ENCODE peak calls at places on chromosomes 2 and 18, in five cellular contexts. X, T, R, U and F are unnamed samples.

GRCh38 chr2:195613922-195614321 is 43.1 kb upstream of the SLC39A10 start:
- DNase-seq in R (peak; percentile 74), X (peak; percentile 77), T (no peak), U (peak; percentile 95), F (peak; percentile 95)

GRCh38 chr18:48300463-48300961 is 108.7 kb downstream of the ZBTB7C start:
- DNase-seq in T (no peak), U (no peak), R (peak; percentile 27), X (no peak), F (no peak)

GRCh38 chr18:6605115-6605869 is 124.2 kb upstream of the ARHGAP28 start:
- DNase-seq in T (no peak), R (no peak), U (peak; percentile 53), X (peak; percentile 76), F (no peak)

GRCh38 chr18:63088262-63088661 is 231.3 kb downstream of the BCL2 start:
- DNase-seq in R (no peak), T (no peak), U (no peak), X (no peak), F (no peak)

GRCh38 chr18:49227456-49227855 is 233.0 kb downstream of the DYM start:
- DNase-seq in U (no peak), X (no peak), R (peak; percentile 81), T (no peak), F (no peak)

GRCh38 chr2:234669611-234670010 is 172.7 kb upstream of the ARL4C start:
- DNase-seq in T (no peak), U (no peak), X (no peak), R (no peak), F (no peak)

GRCh38 chr18:62374410-62374965 is 49.4 kb downstream of the TNFRSF11A start:
- DNase-seq in X (no peak), U (no peak), T (no peak), R (no peak), F (no peak)

GRCh38 chr18:37430346-37431076 is 135.1 kb downstream of the CELF4 start:
- DNase-seq in T (no peak), R (no peak), X (no peak), U (no peak), F (no peak)

GRCh38 chr2:113692698-113693428 is 63.6 kb downstream of the SLC35F5 start:
- DNase-seq in U (no peak), R (no peak), X (no peak), T (no peak), F (no peak)

GRCh38 chr18:80233899-80234298 is 13.4 kb downstream of the PARD6G start:
- DNase-seq in X (no peak), T (no peak), U (no peak), R (peak; percentile 77), F (no peak)
- H3K27ac ChIP-seq in X (no peak overlapping the region), T (no peak overlapping the region), U (no peak overlapping the region), R (peak overlapping the region; percentile 36), F (no peak overlapping the region)

DNA sequence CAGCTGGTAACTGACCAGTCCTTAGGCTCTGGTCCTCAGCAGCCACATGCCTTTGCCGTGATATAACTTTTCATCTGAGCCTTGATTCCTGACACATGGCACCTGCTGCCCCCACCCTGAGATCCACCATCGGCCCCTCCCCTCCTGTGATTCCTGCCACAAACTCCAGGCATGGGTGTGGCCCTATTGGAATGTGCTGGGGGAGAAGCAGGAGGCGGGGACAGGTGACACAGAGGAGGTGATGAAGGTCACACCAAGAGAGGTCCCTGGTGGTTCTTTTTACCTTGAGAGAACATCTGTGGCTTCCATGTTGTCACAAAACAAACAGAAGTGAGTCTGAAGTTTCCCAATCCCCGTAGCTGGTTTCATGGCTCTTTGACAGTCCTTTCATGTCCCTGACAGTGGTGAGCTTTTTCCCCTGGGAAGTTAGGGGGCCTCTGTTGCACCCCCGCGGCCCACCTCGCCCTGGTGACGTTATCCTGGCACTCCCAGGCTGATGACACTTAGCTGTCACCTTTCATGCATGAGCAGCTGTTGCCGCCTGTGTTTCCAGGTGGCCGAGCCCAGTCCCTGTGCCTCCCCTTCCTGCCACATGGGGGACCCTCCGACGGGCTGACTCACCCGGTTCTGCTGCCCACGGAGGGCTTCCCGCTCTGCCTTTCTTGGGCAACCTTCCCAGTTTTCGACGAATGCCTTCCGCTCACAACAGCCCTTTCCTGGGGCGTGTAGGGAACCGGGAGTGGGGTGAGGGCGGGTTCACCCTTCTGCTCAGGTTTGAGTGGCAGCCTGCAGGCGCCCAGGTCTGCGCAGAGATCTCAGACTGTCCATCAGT is 66.3 kb upstream of the GLI2 start:
- DNase-seq in U (peak; percentile 60), X (peak; percentile 53), R (no peak), T (peak; percentile 38), F (peak; percentile 54)
- TF ChIP-seq CTCF in U (peak; percentile 46), X (peak; percentile 15), R (no peak), T (peak; percentile 58), F (peak; percentile 33)

DNA sequence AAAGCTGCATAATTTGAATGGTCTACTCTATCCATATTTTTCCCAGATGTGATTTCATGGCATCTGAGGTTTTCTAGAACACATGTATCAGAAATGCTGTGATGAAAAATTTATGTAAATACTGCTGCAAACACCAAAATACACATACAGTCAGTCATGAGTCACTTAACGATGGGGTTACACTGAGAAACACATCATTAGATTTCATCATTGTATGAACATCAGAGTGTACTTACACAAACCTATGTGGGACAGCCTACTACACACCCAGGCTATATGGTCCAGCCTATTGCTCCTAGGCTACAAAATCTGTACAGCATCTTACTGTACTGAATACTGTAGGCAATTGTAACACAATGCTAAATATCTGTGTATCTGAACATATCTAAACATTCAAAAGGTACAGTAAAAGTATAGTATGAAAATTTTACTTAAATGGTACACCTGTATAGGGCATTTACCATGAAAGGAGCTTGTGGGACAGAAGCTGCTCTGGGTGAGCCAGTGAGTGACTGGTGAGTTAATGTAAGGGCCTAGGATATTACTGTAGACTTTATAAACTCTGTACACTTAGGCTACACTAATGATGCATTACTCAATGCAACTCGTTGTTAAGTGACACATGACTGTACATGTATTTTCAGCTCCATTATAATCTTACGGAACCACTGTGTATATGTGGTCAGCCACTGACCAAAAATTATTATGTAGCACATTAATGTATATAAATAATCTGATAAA is 33.5 kb downstream of the PNO1 start:
- DNase-seq in T (peak; percentile 27), X (peak; percentile 94), R (peak; percentile 84), U (peak; percentile 96), F (peak; percentile 73)
- H3K9ac ChIP-seq in T (no peak overlapping the region), X (no peak overlapping the region), R (no peak overlapping the region), U (no peak overlapping the region), F (peak overlapping the region; percentile 10)

DNA sequence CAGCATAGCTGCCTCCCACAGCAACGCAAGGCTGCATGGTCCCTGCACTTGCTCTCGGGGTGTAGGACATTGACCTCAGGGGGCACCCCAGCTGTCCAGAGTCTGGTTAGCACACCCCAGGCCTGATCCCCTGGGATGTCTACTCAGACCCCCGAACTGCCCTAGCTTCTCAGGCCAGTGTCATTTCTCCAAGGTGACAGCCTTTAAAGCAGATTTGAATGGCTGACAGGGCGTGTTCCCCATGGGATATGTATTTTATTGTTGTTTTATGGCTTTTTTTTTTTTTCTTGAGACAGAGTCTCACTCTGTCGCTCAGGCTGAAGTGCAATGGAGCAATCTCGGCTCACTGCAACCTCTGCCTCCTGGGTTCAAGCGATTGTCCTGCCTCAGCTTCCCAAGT is 40.8 kb upstream of the PTMA start:
- DNase-seq in R (no peak), X (no peak), U (no peak), T (no peak), F (no peak)
- H3K27ac ChIP-seq in R (no peak overlapping the region), X (no peak overlapping the region), U (peak overlapping the region; percentile 99), T (peak overlapping the region; percentile 99), F (peak overlapping the region; percentile 99)

GRCh38 chr2:216343221-216343985 is 28.9 kb downstream of the MARCHF4 start:
- DNase-seq in R (no peak), T (no peak), U (no peak), X (no peak), F (no peak)

GRCh38 chr2:216335252-216335651 is 37.0 kb downstream of the MARCHF4 start:
- DNase-seq in R (no peak), U (no peak), X (no peak), T (no peak), F (no peak)

GRCh38 chr2:216341151-216341550 is 31.1 kb downstream of the MARCHF4 start:
- DNase-seq in U (peak; percentile 71), X (peak; percentile 34), T (no peak), R (no peak), F (peak; percentile 56)

GRCh38 chr2:216340280-216340631 is 32.0 kb downstream of the MARCHF4 start:
- DNase-seq in T (no peak), X (no peak), R (no peak), U (no peak), F (no peak)

GRCh38 chr2:216339456-216340279 is 32.6 kb downstream of the MARCHF4 start:
- DNase-seq in T (no peak), R (no peak), U (peak; percentile 81), X (peak; percentile 73), F (peak; percentile 71)
- TF ChIP-seq CTCF in T (no peak), R (no peak), U (peak; percentile 18), X (peak; percentile 25), F (no peak)

DNA sequence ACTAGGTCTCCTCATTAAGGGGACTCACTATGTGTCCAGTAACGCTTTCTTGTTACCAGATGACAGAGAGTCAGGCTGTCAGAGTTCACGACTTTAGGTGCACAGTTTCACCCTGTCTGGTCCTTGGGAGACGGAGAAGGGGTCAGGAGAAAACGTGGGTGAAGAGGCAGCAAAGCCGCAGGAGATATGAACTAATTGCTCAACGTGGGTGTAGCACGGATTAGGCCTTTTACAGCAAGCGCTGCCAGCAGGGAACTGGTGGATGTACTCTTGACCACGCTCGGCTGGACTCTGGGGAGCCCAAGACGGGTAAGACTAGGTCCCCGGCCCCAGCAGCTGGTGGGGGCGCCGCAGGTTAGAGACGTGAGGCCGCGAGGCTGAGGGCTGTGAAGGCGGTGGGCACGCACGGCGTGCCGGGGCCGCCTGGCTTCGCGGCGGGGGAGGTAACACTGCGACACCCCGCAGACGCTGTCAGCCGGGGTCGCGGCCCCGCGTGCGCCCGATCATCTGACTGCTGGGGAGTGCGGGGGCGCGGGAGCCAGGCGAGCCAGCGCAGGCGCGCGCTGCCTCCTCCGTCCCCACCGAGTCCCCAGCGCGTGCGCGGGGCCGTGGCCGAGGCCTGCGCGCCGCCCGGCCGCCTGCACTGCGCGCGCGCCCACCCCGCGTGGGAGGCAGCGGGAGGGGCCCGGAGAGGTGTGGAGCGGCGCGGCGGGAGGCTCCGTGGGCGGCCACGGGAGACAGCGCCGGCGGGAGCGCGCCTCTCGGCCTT is at the start of gene CLIP4:
- DNase-seq in R (peak; percentile 65), U (peak; percentile 51), X (peak; percentile 60), T (no peak), F (peak; percentile 67)
- H3K9ac ChIP-seq in R (peak within 1 kb of the TSS; percentile 99), U (peak within 1 kb of the TSS; percentile 78), X (peak within 1 kb of the TSS; percentile 83), T (peak within 1 kb of the TSS; percentile 75), F (peak within 1 kb of the TSS; percentile 93)